ENCODE peak calls at places on chromosome 19, in five cellular contexts. One of them, this sample, is unnamed.

GRCh38 chr19:57664269-57665127 is 4.2 kb upstream of the ZSCAN4 start:
- DNase-seq in A549: no peak
- DNase-seq in HepG2: peak
- DNase-seq in GM23338: peak
- DNase-seq in SK-N-SH: peak
- DNase-seq in this sample: peak

GRCh38 chr19:2694196-2694595 is 8.3 kb downstream of the GNG7 start:
- DNase-seq in A549: no peak
- DNase-seq in HepG2: no peak
- DNase-seq in GM23338: no peak
- DNase-seq in SK-N-SH: no peak
- DNase-seq in this sample: no peak

GRCh38 chr19:31220540-31220939 is 128.7 kb downstream of the TSHZ3 start:
- DNase-seq in SK-N-SH: no peak
- DNase-seq in HepG2: no peak
- DNase-seq in GM23338: peak
- DNase-seq in A549: peak
- DNase-seq in this sample: peak

GRCh38 chr19:38695319-38695683 is 47.9 kb downstream of the ACTN4 start:
- DNase-seq in GM23338: no peak
- DNase-seq in SK-N-SH: no peak
- DNase-seq in A549: no peak
- DNase-seq in HepG2: no peak
- DNase-seq in this sample: no peak

GRCh38 chr19:36409841-36410240 is 8.6 kb downstream of the ZFP82 start:
- DNase-seq in HepG2: no peak
- DNase-seq in A549: no peak
- DNase-seq in SK-N-SH: no peak
- DNase-seq in GM23338: no peak
- DNase-seq in this sample: no peak

GRCh38 chr19:19662866-19663291 is 597 bp downstream of the ATP13A1 start:
- DNase-seq in HepG2: peak
- DNase-seq in SK-N-SH: no peak
- DNase-seq in A549: no peak
- DNase-seq in GM23338: no peak
- DNase-seq in this sample: peak

GRCh38 chr19:13056052-13056660 is 46.5 kb downstream of the LYL1 start:
- DNase-seq in HepG2: no peak
- DNase-seq in GM23338: peak
- DNase-seq in SK-N-SH: peak
- DNase-seq in A549: no peak
- DNase-seq in this sample: no peak

GRCh38 chr19:6412111-6412999 is 12.3 kb downstream of the KHSRP start:
- DNase-seq in SK-N-SH: peak
- DNase-seq in A549: peak
- DNase-seq in HepG2: peak
- DNase-seq in GM23338: peak
- DNase-seq in this sample: no peak

GRCh38 chr19:54329476-54330165 is 9.3 kb downstream of the LILRA4 start:
- DNase-seq in A549: no peak
- DNase-seq in HepG2: no peak
- DNase-seq in SK-N-SH: no peak
- DNase-seq in GM23338: no peak
- DNase-seq in this sample: no peak

GRCh38 chr19:5018224-5019015 is 49.5 kb downstream of the KDM4B start:
- DNase-seq in SK-N-SH: no peak
- DNase-seq in HepG2: no peak
- DNase-seq in A549: no peak
- DNase-seq in GM23338: no peak
- DNase-seq in this sample: no peak

GRCh38 chr19:5035105-5035761 is 66.3 kb downstream of the KDM4B start:
- DNase-seq in GM23338: no peak
- DNase-seq in A549: no peak
- DNase-seq in SK-N-SH: no peak
- DNase-seq in HepG2: no peak
- DNase-seq in this sample: no peak

GRCh38 chr19:13401388-13401787 is 104.9 kb downstream of the CACNA1A start:
- DNase-seq in HepG2: peak
- DNase-seq in SK-N-SH: no peak
- DNase-seq in GM23338: peak
- DNase-seq in A549: peak
- DNase-seq in this sample: no peak

GRCh38 chr19:1941146-1942077 is at the start of gene CSNK1G2:
- DNase-seq in HepG2: no peak
- DNase-seq in A549: no peak
- DNase-seq in SK-N-SH: no peak
- DNase-seq in GM23338: no peak
- DNase-seq in this sample: no peak

GRCh38 chr19:18596752-18597157 is 8.2 kb downstream of the REX1BD start:
- DNase-seq in SK-N-SH: peak
- DNase-seq in GM23338: peak
- DNase-seq in HepG2: peak
- DNase-seq in A549: peak
- DNase-seq in this sample: no peak

GRCh38 chr19:1574354-1574753 is 6.2 kb upstream of the MEX3D start:
- DNase-seq in SK-N-SH: no peak
- DNase-seq in GM23338: no peak
- DNase-seq in HepG2: no peak
- DNase-seq in A549: no peak
- DNase-seq in this sample: no peak

GRCh38 chr19:17720487-17720839 is 1.2 kb downstream of the MAP1S start:
- DNase-seq in GM23338: no peak
- DNase-seq in SK-N-SH: no peak
- DNase-seq in HepG2: no peak
- DNase-seq in A549: no peak
- DNase-seq in this sample: no peak

DNA sequence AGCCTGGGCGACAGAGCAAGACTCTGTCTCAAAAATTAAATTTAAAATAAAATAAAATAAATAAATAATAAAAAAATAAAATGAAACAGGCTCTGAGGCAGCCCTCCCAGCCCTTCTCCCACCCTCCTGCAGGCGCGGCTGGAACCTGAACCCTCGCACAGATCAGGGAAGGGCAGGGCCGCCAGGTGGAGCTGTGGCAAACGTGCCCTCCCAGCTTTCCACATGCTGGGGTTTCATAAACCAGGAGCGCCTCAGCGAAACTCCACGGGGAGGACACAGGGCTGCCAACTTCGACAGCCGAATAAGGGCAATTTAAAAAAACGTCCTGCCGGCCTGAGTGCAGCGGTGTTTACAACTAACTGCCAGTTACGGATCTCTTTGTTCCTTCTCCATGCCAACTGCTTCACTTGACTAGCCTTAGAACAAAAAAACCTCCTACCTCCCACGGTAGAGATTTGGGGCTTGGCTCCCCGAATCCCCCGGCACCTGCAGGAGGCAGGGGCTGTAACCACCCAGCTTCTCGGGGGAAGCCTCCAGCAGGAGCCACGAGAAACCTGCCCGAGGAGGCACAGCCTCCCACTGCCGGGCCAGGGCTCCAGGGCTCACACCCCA is 15.9 kb downstream of the ZNF787 start:
- DNase-seq in GM23338: peak
- DNase-seq in SK-N-SH: no peak
- DNase-seq in A549: peak
- DNase-seq in HepG2: peak
- DNase-seq in this sample: peak
- H3K4me3 ChIP-seq in GM23338: no peak
- H3K4me3 ChIP-seq in SK-N-SH: no peak
- H3K4me3 ChIP-seq in A549: no peak
- H3K4me3 ChIP-seq in HepG2: peak
- H3K4me3 ChIP-seq in this sample: no peak

DNA sequence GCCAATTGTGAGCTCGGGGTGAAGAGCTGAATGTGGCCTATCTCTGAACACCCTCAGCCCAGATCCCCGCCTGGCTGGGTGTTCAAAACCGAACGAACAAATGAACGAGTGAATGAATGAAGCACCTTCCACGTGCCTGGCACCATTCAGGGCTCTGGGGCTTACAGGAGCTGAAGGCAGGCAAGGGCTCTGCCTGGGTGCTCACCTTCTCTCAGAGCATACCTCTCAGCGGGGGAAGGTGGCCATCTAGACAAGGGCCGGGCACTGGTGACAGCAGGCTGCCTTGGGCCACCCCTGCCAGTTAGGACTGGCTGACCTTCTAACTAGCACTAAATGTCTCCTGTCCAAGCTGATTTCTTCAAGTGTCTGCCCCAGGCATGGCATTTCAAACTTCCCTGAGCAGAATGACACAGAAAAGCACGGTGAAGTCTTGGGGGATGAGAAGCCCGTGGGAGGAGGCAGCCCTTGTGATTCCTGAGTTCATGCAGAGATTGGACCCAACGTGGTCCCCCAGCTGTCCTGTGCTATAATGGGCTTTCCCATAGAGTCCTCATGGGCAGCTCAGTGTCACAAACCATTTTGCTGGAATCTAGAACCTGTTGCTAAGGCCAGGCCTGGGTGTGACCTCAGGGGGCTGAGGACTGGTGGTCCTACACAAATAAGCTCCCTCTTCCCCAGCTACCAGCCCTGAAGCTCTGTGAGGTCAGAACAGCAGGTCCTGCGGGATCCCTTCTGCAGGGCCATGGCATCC is 27.9 kb upstream of the VSTM2B start:
- DNase-seq in SK-N-SH: no peak
- DNase-seq in HepG2: no peak
- DNase-seq in GM23338: no peak
- DNase-seq in A549: no peak
- DNase-seq in this sample: no peak
- TF ChIP-seq REST in SK-N-SH: no peak
- TF ChIP-seq REST in HepG2: no peak
- TF ChIP-seq REST in GM23338: no peak
- TF ChIP-seq REST in A549: no peak
- TF ChIP-seq REST in this sample: no peak

GRCh38 chr19:7904074-7905020 is 670 bp downstream of the MAP2K7 start:
- DNase-seq in SK-N-SH: peak
- DNase-seq in A549: no peak
- DNase-seq in GM23338: peak
- DNase-seq in HepG2: no peak
- DNase-seq in this sample: peak
- H3K27ac ChIP-seq in SK-N-SH: peak
- H3K27ac ChIP-seq in A549: peak
- H3K27ac ChIP-seq in GM23338: no peak
- H3K27ac ChIP-seq in HepG2: peak
- H3K27ac ChIP-seq in this sample: peak

GRCh38 chr19:41299046-41299754 is 10.8 kb upstream of the CCDC97 start:
- DNase-seq in SK-N-SH: no peak
- DNase-seq in GM23338: no peak
- DNase-seq in A549: no peak
- DNase-seq in HepG2: no peak
- DNase-seq in this sample: no peak
- H3K4me3 ChIP-seq in SK-N-SH: no peak
- H3K4me3 ChIP-seq in GM23338: no peak
- H3K4me3 ChIP-seq in A549: no peak
- H3K4me3 ChIP-seq in HepG2: no peak
- H3K4me3 ChIP-seq in this sample: no peak

DNA sequence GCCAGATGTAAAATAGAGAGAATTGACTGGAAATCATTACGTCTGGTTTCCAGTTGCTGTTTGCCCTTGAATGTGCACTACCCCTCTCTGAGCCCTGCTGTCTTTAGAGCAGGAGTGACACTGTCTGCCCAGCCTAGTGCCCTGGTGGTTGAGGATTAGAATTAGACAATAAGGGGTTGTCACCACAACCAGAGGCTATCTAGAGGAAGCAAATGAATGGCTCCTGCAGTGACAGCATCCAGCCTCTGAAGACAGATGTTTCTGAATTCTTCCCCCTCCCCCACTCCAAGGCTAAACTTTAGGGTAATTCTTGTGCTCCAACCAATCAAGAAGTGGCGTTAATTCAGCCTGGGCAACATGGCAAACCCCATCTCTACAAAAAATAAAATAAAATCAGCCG is 2.0 kb downstream of the RAB8A start:
- DNase-seq in HepG2: no peak
- DNase-seq in SK-N-SH: no peak
- DNase-seq in A549: no peak
- DNase-seq in GM23338: no peak
- DNase-seq in this sample: peak
- TF ChIP-seq REST in HepG2: no peak
- TF ChIP-seq REST in SK-N-SH: no peak
- TF ChIP-seq REST in A549: no peak
- TF ChIP-seq REST in GM23338: no peak
- TF ChIP-seq REST in this sample: no peak

DNA sequence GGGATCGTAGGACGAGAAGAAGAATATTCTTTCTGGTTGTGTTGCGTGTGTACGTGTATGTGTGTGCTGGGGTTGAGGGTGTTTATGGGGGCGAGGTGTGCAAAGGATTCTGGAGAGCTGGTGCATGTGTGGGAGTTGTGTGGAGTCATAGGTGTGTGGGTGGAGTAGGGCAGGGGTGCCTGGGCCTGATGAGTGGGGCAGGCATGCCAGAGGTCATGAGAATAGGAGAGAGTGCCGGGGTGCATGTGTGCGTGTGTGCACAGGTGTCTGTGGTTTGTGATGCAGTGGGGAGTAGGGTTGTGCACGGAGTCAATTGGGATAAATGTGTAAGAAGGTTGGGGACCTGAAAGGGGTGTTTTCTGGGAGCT is 649 bp downstream of the TMEM91 start:
- DNase-seq in A549: no peak
- DNase-seq in GM23338: no peak
- DNase-seq in SK-N-SH: no peak
- DNase-seq in HepG2: no peak
- DNase-seq in this sample: no peak
- H3K27ac ChIP-seq in A549: peak
- H3K27ac ChIP-seq in GM23338: no peak
- H3K27ac ChIP-seq in SK-N-SH: no peak
- H3K27ac ChIP-seq in HepG2: peak
- H3K27ac ChIP-seq in this sample: no peak